ENCODE peak calls at places on chromosomes 6 and 20, in five cellular contexts. E is dorsolateral prefrontal cortex, U is heart right ventricle, A is cardiac fibroblast, O is suprapubic skin. H is an unnamed sample.

GRCh38 chr20:59526242-59527225 is 77.8 kb upstream of the PHACTR3 start:
- DNase-seq in A (no peak), E (no peak), U (no peak), O (no peak), H (peak)

GRCh38 chr6:7540595-7540994 is 876 bp upstream of the DSP start:
- DNase-seq in U (peak), E (no peak), A (peak), O (no peak), H (peak)

GRCh38 chr20:62929051-62929538 is 2.8 kb upstream of the DIDO1 start:
- DNase-seq in A (peak), E (no peak), O (peak), U (peak), H (peak)

GRCh38 chr6:52514514-52514913 is 62.3 kb downstream of the TRAM2 start:
- DNase-seq in A (peak), U (no peak), E (no peak), O (peak), H (peak)

GRCh38 chr20:58870293-58871014 is 17.9 kb downstream of the GNAS start:
- DNase-seq in E (no peak), A (peak), O (no peak), U (peak), H (peak)

GRCh38 chr6:150880336-150880735 is 14.8 kb downstream of the MTHFD1L start:
- DNase-seq in A (no peak), O (no peak), U (no peak), E (no peak), H (no peak)

GRCh38 chr6:1781152-1781848 is 171.6 kb downstream of the FOXC1 start:
- DNase-seq in A (no peak), O (no peak), E (no peak), U (no peak), H (peak)

GRCh38 chr6:14743465-14744211 is 502.2 kb upstream of the JARID2 start:
- DNase-seq in U (no peak), O (peak), A (peak), E (no peak), H (peak)

GRCh38 chr20:17645546-17646208 is 36.4 kb downstream of the RRBP1 start:
- DNase-seq in A (peak), U (no peak), E (no peak), O (peak), H (no peak)

GRCh38 chr6:45775026-45775697 is 240.5 kb downstream of the CLIC5 start:
- DNase-seq in E (no peak), A (no peak), U (no peak), O (no peak), H (no peak)

GRCh38 chr6:64815718-64816117 is 891.3 kb downstream of the EYS start:
- DNase-seq in U (no peak), O (no peak), A (peak), E (no peak), H (peak)

GRCh38 chr6:167757821-167758220 is 68.9 kb upstream of the AFDN start:
- DNase-seq in E (no peak), U (no peak), A (no peak), O (no peak), H (no peak)

GRCh38 chr20:57877131-57877784 is 167.4 kb upstream of the PMEPA1 start:
- DNase-seq in A (no peak), O (no peak), U (no peak), E (no peak), H (no peak)

GRCh38 chr6:27873101-27874030 is 38.8 kb downstream of the OR2B2 start:
- DNase-seq in E (no peak), U (peak), O (peak), A (peak), H (peak)

GRCh38 chr20:62159835-62160234 is 16.3 kb downstream of the SS18L1 start:
- DNase-seq in E (no peak), U (no peak), O (no peak), A (no peak), H (no peak)

GRCh38 chr20:57619053-57619831 is 984 bp downstream of the ZBP1 start:
- DNase-seq in A (no peak), E (no peak), U (no peak), O (no peak), H (no peak)

GRCh38 chr6:113631616-113632015 is 225.5 kb upstream of the MARCKS start:
- DNase-seq in A (no peak), U (no peak), O (no peak), E (no peak), H (no peak)

GRCh38 chr6:138537090-138537489 is 37.8 kb upstream of the NHSL1 start:
- DNase-seq in O (no peak), A (peak), U (no peak), E (no peak), H (peak)

GRCh38 chr6:14425805-14426204 is 308.2 kb downstream of the CD83 start:
- DNase-seq in U (no peak), A (no peak), E (no peak), O (no peak), H (no peak)

GRCh38 chr20:24096256-24096655 is 107.7 kb upstream of the GGTLC1 start:
- DNase-seq in E (no peak), A (no peak), U (no peak), O (no peak), H (no peak)

GRCh38 chr6:328184-328670 is 35.9 kb downstream of the DUSP22 start:
- DNase-seq in U (peak), A (peak), E (peak), O (no peak), H (peak)

GRCh38 chr20:4281258-4282055 is 266.1 kb upstream of the RNF24 start:
- DNase-seq in O (no peak), E (no peak), A (no peak), U (no peak), H (no peak)

GRCh38 chr20:6704132-6704861 is 63.2 kb upstream of the BMP2 start:
- DNase-seq in U (no peak), A (peak), O (no peak), E (no peak), H (peak)

GRCh38 chr20:8305449-8305978 is 173.4 kb downstream of the PLCB1 start:
- DNase-seq in O (peak), E (no peak), A (peak), U (peak), H (peak)

GRCh38 chr20:37323985-37324384 is 22.0 kb upstream of the SRC start:
- DNase-seq in U (no peak), A (peak), E (no peak), O (no peak), H (peak)

GRCh38 chr6:25229671-25230321 is 49.4 kb upstream of the CARMIL1 start:
- DNase-seq in A (peak), O (no peak), U (no peak), E (no peak), H (peak)

GRCh38 chr6:118985123-118985830 is 50.3 kb upstream of the MCM9 start:
- DNase-seq in A (no peak), E (no peak), O (no peak), U (no peak), H (no peak)

GRCh38 chr20:36128463-36129176 is 25.9 kb upstream of the EPB41L1 start:
- DNase-seq in A (peak), E (no peak), U (no peak), O (no peak), H (peak)

GRCh38 chr6:150256618-150257272 is 112.1 kb upstream of the IYD start:
- DNase-seq in O (no peak), E (no peak), U (no peak), A (peak), H (peak)

GRCh38 chr20:61918548-61918947 is 147.1 kb downstream of the TAF4 start:
- DNase-seq in O (no peak), A (no peak), U (no peak), E (no peak), H (no peak)

GRCh38 chr6:127119361-127120108 is 1.1 kb downstream of the RSPO3 start:
- DNase-seq in O (peak), E (no peak), A (no peak), U (no peak), H (no peak)

GRCh38 chr6:146289816-146290588 is 253.6 kb upstream of the RAB32 start:
- DNase-seq in A (peak), E (no peak), U (peak), O (no peak), H (peak)

DNA sequence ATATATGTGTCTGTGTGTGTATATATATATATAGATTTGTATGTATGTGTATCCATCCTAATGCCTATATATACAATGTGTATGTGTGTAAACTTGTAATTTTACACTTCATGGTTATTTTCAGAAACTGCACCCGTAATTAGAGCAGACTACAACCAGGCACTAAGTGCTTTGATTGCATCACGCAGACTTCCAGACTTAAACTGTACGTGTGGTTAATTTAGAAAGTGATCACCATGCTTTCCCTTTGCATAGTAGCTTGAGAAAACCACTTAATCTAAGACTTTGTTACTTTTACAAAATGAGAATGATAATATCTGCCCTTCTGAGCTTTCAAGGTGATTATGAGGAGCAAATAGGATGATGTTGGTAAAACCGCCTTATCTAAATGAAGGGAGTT is 50.1 kb upstream of the E2F3 start:
- DNase-seq in O (no peak), E (no peak), U (no peak), A (no peak), H (no peak)
- H3K4me3 ChIP-seq in O (no peak), E (no peak), U (no peak), A (no peak), H (no peak)

GRCh38 chr20:45963059-45964011 is 8.7 kb downstream of the ZNF335 start:
- DNase-seq in A (peak), U (no peak), E (no peak), O (peak), H (peak)
- TF ChIP-seq CTCF in A (no peak), U (peak), E (peak), O (no peak), H (peak)

GRCh38 chr6:102229271-102229670 is 835.8 kb downstream of the GRIK2 start:
- DNase-seq in O (no peak), U (no peak), E (no peak), A (no peak), H (no peak)

GRCh38 chr6:102223942-102224341 is 830.4 kb downstream of the GRIK2 start:
- DNase-seq in U (no peak), O (no peak), E (no peak), A (no peak), H (no peak)
- H3K4me3 ChIP-seq in U (no peak), O (no peak), E (no peak), A (no peak), H (no peak)

GRCh38 chr6:42820509-42821340 is 38.9 kb downstream of the BICRAL start:
- DNase-seq in E (no peak), A (peak), U (peak), O (peak), H (no peak)

GRCh38 chr6:42821341-42821668 is 39.5 kb downstream of the BICRAL start:
- DNase-seq in U (no peak), E (no peak), O (no peak), A (no peak), H (no peak)

GRCh38 chr6:42818878-42819277 is 37.0 kb downstream of the BICRAL start:
- DNase-seq in U (no peak), E (no peak), A (no peak), O (no peak), H (no peak)

GRCh38 chr6:42821846-42822245 is 40.0 kb downstream of the BICRAL start:
- DNase-seq in E (no peak), A (no peak), O (no peak), U (no peak), H (no peak)

DNA sequence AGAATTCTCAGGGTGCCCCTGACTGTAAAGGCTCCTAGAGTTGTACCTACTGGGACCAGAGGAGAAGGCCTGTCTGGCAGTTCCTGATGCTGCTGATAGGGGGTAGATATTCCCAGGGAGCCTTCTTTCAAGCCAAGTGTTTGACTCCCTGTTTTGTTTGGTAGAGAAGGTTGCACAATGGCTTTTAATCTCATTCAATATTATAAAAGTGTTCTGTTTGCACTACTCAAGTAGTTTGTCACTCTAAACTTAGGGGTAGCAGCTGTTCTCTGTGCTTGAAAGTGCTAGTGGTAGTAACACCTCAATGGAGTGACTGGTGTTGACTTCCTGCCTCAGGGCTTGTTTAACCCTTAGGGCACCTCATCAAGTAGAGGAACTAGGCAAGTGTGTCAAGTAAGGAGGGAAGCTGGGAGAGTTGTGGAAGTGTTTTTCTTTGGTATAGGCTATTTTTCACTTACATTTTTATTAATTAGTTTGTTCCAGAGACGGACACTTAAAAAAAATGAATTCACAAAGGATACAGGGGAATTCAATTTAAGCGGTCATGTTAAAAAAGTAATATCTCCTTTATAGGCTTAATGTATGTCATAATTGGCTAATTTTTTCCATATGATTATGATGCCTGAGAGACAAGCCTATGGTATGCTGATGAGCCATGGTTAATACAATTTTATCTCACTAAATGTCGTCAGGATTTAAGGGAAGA is 38.1 kb downstream of the BICRAL start:
- DNase-seq in O (no peak), U (no peak), E (no peak), A (peak), H (peak)
- TF ChIP-seq CTCF in O (peak), U (no peak), E (no peak), A (peak), H (peak)

DNA sequence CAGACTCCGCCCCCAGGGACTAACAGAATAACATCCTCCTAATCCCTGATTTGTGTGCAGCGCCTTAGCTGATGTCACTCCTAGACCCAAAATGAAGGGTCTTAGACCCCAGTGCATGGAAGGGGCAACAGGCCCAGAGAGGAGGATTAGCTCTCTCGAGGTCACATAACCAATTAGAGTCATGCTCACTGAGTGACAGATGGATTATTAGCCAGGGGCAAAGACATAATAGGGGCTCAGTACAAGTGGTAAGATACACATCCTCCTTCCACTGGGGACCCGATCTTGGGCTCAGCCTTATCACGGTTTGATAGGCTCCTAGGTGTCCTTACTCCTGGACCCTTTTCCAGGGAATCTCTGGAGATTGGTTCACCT is 851 bp downstream of the TP53INP2 start:
- DNase-seq in O (no peak), A (no peak), E (no peak), U (no peak), H (no peak)
- H3K4me3 ChIP-seq in O (peak), A (peak), E (peak), U (peak), H (peak)